ENCODE peak calls at places on chromosome 13, in five cellular contexts. Y, T, S, N and M are unnamed samples.

GRCh38 chr13:43397110-43397509 is 373.7 kb downstream of the DNAJC15 start:
- DNase-seq in Y (no peak), T (no peak), N (no peak), S (no peak), M (no peak)

GRCh38 chr13:25371608-25372274 is at the start of gene ATP8A2:
- DNase-seq in S (no peak), Y (no peak), N (peak), T (no peak), M (no peak)

GRCh38 chr13:111515648-111516047 is 195.2 kb downstream of the TEX29 start:
- DNase-seq in Y (peak), S (no peak), T (no peak), N (no peak), M (no peak)

GRCh38 chr13:83867708-83868107 is 14.6 kb downstream of the SLITRK1 start:
- DNase-seq in T (no peak), S (no peak), Y (no peak), N (no peak), M (no peak)

GRCh38 chr13:95896302-95896701 is 156.9 kb downstream of the UGGT2 start:
- DNase-seq in S (no peak), T (no peak), N (no peak), Y (no peak), M (no peak)

GRCh38 chr13:83312194-83312593 is 570.1 kb downstream of the SLITRK1 start:
- DNase-seq in Y (no peak), S (no peak), N (no peak), T (no peak), M (no peak)

GRCh38 chr13:25699600-25699999 is 327.8 kb downstream of the ATP8A2 start:
- DNase-seq in T (no peak), S (no peak), Y (no peak), N (no peak), M (no peak)

GRCh38 chr13:105464249-105464648 is 1071.2 kb downstream of the EFNB2 start:
- DNase-seq in Y (no peak), S (no peak), T (no peak), N (no peak), M (no peak)

GRCh38 chr13:38630780-38631179 is 56.1 kb upstream of the FREM2 start:
- DNase-seq in T (no peak), N (no peak), S (no peak), Y (no peak), M (no peak)

GRCh38 chr13:85313761-85314503 is 485.3 kb downstream of the SLITRK6 start:
- DNase-seq in N (no peak), T (no peak), S (no peak), Y (no peak), M (no peak)

GRCh38 chr13:74990992-74991391 is 491.0 kb downstream of the TBC1D4 start:
- DNase-seq in T (no peak), N (no peak), Y (no peak), S (no peak), M (no peak)

DNA sequence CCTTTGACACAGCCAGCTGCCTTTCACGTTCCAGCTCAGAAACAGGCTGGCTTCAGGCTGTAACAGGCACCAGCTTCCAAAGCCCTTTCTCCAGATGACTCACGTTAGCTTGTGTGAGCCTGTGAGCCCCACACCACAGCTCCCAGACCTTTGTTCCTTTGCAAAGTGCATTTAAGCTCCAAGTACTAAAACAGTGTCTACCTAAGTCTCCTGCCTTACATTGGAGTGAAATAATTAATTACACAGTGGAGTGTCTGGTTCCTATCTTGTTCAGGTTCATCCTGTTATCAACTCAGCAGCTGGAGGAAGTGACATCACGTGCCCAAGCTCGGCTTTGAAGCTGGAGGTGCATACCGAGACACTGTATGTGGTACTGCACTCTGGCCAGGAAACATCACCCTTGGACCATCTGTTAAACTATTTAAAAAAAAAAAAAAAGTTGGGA is 475.8 kb downstream of the FOXO1 start:
- DNase-seq in Y (no peak), N (no peak), S (no peak), T (no peak), M (peak)
- TF ChIP-seq POLR2AphosphoS5 in Y (no peak), N (no peak), S (peak), T (no peak), M (peak)

GRCh38 chr13:29508130-29508873 is 87.2 kb downstream of the SLC7A1 start:
- DNase-seq in S (peak), N (peak), Y (peak), T (peak), M (no peak)
- TF ChIP-seq POLR2AphosphoS5 in S (peak), N (no peak), Y (no peak), T (no peak), M (no peak)

DNA sequence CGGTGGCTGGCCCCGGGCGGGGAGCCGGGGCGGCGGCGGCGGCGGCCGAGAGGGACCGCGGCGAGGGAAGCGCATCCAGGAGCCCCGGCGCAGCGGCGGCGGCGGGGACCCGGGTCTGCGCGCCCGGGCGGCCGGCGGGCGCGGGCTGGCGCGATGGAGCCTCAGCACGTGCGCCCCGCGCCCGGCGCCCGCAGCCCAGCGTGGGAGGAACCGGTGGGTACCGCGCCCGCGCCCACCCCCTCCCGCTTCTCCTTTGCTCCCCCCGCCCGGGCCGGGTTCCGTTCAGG is 7.8 kb upstream of the DGKH start:
- DNase-seq in S (no peak), Y (no peak), T (no peak), N (no peak), M (no peak)
- TF ChIP-seq POLR2AphosphoS5 in S (no peak), Y (no peak), T (no peak), N (no peak), M (no peak)

GRCh38 chr13:80213201-80213600 is 127.7 kb downstream of the SPRY2 start:
- DNase-seq in Y (no peak), S (no peak), T (no peak), N (no peak), M (no peak)

GRCh38 chr13:80214050-80214449 is 126.9 kb downstream of the SPRY2 start:
- DNase-seq in S (no peak), T (no peak), Y (no peak), N (no peak), M (no peak)

GRCh38 chr13:80214521-80214941 is 126.4 kb downstream of the SPRY2 start:
- DNase-seq in S (no peak), T (no peak), Y (no peak), N (no peak), M (no peak)

GRCh38 chr13:80215368-80215767 is 125.6 kb downstream of the SPRY2 start:
- DNase-seq in Y (no peak), T (no peak), S (no peak), N (no peak), M (no peak)

GRCh38 chr13:80217614-80218456 is 123.1 kb downstream of the SPRY2 start:
- DNase-seq in S (no peak), N (no peak), Y (no peak), T (no peak), M (no peak)
- TF ChIP-seq POLR2AphosphoS5 in S (no peak), N (no peak), Y (no peak), T (no peak), M (no peak)

GRCh38 chr13:33725340-33725739 is 92.6 kb upstream of the RFC3 start:
- DNase-seq in T (no peak), N (no peak), S (no peak), Y (no peak), M (no peak)

GRCh38 chr13:33722216-33722900 is 95.6 kb upstream of the RFC3 start:
- DNase-seq in Y (no peak), N (no peak), T (no peak), S (no peak), M (no peak)

GRCh38 chr13:33721719-33722118 is 96.2 kb upstream of the RFC3 start:
- DNase-seq in S (no peak), T (no peak), Y (no peak), N (no peak), M (no peak)

GRCh38 chr13:33723365-33723764 is 94.6 kb upstream of the RFC3 start:
- DNase-seq in N (no peak), S (no peak), Y (no peak), T (no peak), M (no peak)

GRCh38 chr13:33723772-33724435 is 94.0 kb upstream of the RFC3 start:
- DNase-seq in N (peak), T (no peak), S (peak), Y (peak), M (no peak)
- TF ChIP-seq POLR2AphosphoS5 in N (no peak), T (no peak), S (no peak), Y (no peak), M (peak)

DNA sequence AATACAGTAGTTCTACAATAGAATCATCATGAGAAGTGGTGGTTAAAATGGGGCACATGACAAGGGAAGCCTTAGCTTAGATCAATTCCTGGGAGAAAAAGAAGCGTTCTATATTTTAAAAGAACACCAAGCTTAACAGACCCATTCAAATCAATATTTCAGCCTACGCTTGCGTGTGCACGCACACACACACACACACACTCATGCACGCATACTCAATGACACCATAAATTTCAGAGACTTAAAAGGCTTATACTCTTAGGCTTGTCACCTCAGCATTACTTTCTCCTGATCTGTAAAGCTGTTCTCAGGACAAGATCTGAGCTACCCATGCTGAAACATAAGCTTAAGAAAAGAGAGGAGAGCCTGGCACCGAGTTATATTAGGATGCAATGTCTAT is 368.5 kb downstream of the FGF14 start:
- DNase-seq in Y (no peak), T (no peak), N (no peak), S (no peak), M (no peak)
- TF ChIP-seq POLR2AphosphoS5 in Y (no peak), T (no peak), N (no peak), S (no peak), M (no peak)

GRCh38 chr13:33260168-33261098 is 25.1 kb downstream of the STARD13 start:
- DNase-seq in S (no peak), T (no peak), Y (no peak), N (no peak), M (no peak)

GRCh38 chr13:33262069-33262487 is 23.5 kb downstream of the STARD13 start:
- DNase-seq in S (no peak), T (no peak), N (no peak), Y (no peak), M (no peak)

GRCh38 chr13:33262554-33262953 is 23.0 kb downstream of the STARD13 start:
- DNase-seq in T (no peak), N (no peak), S (no peak), Y (no peak), M (no peak)

GRCh38 chr13:33262997-33263396 is 22.6 kb downstream of the STARD13 start:
- DNase-seq in N (no peak), Y (no peak), T (no peak), S (no peak), M (no peak)

GRCh38 chr13:33261426-33262068 is 24.0 kb downstream of the STARD13 start:
- DNase-seq in N (no peak), Y (no peak), S (no peak), T (no peak), M (no peak)
- TF ChIP-seq POLR2AphosphoS5 in N (no peak), Y (no peak), S (no peak), T (no peak), M (no peak)

DNA sequence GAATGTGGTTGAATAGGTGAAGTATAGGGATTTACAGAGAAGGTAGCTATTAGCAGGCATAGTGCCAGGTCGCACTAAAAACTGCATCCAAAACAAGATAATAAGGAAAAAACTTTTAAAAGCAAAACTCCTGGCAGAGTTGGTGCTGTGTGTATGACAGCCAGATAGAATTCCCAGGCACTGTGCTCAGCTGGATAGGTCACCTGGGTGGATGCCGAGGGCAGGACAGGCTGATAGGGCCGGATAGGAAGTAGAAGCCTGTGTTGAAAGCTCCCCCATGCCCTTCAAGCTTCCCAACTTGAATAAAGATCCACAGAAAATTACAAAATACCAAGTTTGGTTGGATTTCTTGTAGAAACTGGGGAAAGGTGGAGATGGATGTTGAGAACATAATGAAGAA is 48.9 kb upstream of the TDRD3 start:
- DNase-seq in T (no peak), N (no peak), S (no peak), Y (no peak), M (no peak)
- TF ChIP-seq POLR2AphosphoS5 in T (no peak), N (no peak), S (no peak), Y (no peak), M (no peak)

GRCh38 chr13:46388846-46389245 is 1.8 kb upstream of the RUBCNL start:
- DNase-seq in N (no peak), T (no peak), S (no peak), Y (no peak), M (no peak)

GRCh38 chr13:46389457-46389856 is 2.4 kb upstream of the RUBCNL start:
- DNase-seq in Y (no peak), S (no peak), N (no peak), T (no peak), M (no peak)

GRCh38 chr13:46388308-46388707 is 1.3 kb upstream of the RUBCNL start:
- DNase-seq in T (no peak), Y (no peak), S (no peak), N (no peak), M (no peak)

GRCh38 chr13:46386996-46387851 is at the start of gene RUBCNL:
- DNase-seq in Y (no peak), S (no peak), T (peak), N (peak), M (no peak)

GRCh38 chr13:46389985-46390384 is 2.9 kb upstream of the RUBCNL start:
- DNase-seq in Y (no peak), S (no peak), N (no peak), T (no peak), M (no peak)
- TF ChIP-seq POLR2AphosphoS5 in Y (no peak), S (no peak), N (no peak), T (peak), M (no peak)

GRCh38 chr13:51243832-51244231 is 21.6 kb downstream of the FAM124A start:
- DNase-seq in S (no peak), N (no peak), T (no peak), Y (no peak), M (peak)

GRCh38 chr13:51246005-51246404 is 23.8 kb downstream of the FAM124A start:
- DNase-seq in N (no peak), Y (no peak), T (no peak), S (no peak), M (peak)

GRCh38 chr13:51243227-51243626 is 21.0 kb downstream of the FAM124A start:
- DNase-seq in S (no peak), N (no peak), T (no peak), Y (no peak), M (peak)

GRCh38 chr13:51245583-51245982 is 23.4 kb downstream of the FAM124A start:
- DNase-seq in S (no peak), Y (no peak), N (no peak), T (no peak), M (no peak)

DNA sequence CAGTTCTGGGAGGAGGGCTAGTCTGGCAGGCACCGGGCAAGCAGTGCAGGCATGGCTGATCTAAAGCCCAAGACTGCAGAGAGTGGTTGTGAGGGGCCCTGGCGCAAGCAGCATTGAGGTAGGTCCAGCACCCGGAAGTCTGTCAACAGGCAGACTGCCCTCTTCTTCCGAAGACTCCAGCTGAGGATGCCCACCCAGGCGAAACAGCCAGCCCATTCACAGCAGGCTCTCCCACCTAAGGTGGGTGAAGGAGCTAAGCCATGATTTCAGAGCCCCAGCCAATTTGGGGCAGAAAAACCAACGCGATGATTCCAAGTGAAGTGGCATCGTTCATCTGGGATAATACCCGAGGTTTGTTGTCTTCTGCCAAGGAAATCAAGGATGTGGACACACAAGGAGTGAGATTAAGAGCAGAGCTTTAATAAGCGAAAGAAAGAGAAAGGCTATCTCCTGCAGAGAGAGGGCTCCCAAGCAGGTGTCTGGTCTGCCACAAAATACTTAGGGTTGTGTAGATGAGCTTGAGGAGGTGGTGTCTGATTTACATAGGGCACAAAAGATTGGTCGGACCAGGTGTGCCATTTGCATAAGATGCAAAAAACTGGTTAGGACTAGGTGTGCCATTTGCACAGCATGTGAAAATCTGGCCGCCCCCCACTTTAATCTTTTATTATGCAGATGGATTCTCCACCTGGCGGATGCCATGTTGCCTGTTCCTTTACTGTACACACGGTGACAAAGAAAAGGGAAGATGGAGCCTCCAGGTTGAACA is 22.6 kb downstream of the FAM124A start:
- DNase-seq in S (no peak), T (no peak), Y (no peak), N (no peak), M (no peak)
- TF ChIP-seq POLR2AphosphoS5 in S (no peak), T (no peak), Y (no peak), N (peak), M (no peak)